ENCODE peak calls at places on chromosomes 7 and 10, in four cellular contexts. P is colonic mucosa, I is IMR-90, M is SK-N-SH. F is an unnamed sample.

GRCh38 chr10:22335204-22335956 is 9.9 kb upstream of the SPAG6 start:
- DNase-seq in P (peak; percentile 53), I (peak; percentile 52), M (peak; percentile 33), F (peak; percentile 78)

GRCh38 chr10:119211176-119211575 is 3.8 kb downstream of the GRK5 start:
- DNase-seq in P (no peak), I (peak; percentile 90), M (no peak), F (no peak)

GRCh38 chr10:78298835-78299234 is 265.2 kb downstream of the RPS24 start:
- DNase-seq in P (no peak), I (no peak), M (no peak), F (no peak)

GRCh38 chr7:44914992-44915607 is 29.8 kb upstream of the PURB start:
- DNase-seq in P (no peak), I (no peak), M (no peak), F (no peak)

GRCh38 chr10:77925410-77925794 is 1.2 kb downstream of the DLG5 start:
- DNase-seq in P (peak; percentile 65), I (peak; percentile 45), M (peak; percentile 69), F (no peak)

GRCh38 chr7:38518516-38518915 is 112.7 kb downstream of the AMPH start:
- DNase-seq in P (no peak), I (peak; percentile 41), M (no peak), F (no peak)

GRCh38 chr7:2233876-2234275 is 1.1 kb upstream of the MAD1L1 start:
- DNase-seq in P (no peak), I (peak; percentile 39), M (no peak), F (no peak)

GRCh38 chr7:95104739-95105138 is 197.3 kb downstream of the PPP1R9A start:
- DNase-seq in P (no peak), I (no peak), M (no peak), F (no peak)

GRCh38 chr10:93600861-93601773 is at the start of gene RBP4:
- DNase-seq in P (peak; percentile 41), I (peak; percentile 32), M (peak; percentile 73), F (peak; percentile 55)

GRCh38 chr7:36303202-36304098 is 86.2 kb upstream of the ANLN start:
- DNase-seq in P (peak; percentile 52), I (peak; percentile 95), M (peak; percentile 97), F (peak; percentile 57)

GRCh38 chr10:32548208-32548607 is 102.3 kb downstream of the CCDC7 start:
- DNase-seq in P (no peak), I (no peak), M (no peak), F (no peak)

GRCh38 chr10:93219347-93219746 is 145.7 kb downstream of the CYP26A1 start:
- DNase-seq in P (no peak), I (peak; percentile 28), M (no peak), F (no peak)

DNA sequence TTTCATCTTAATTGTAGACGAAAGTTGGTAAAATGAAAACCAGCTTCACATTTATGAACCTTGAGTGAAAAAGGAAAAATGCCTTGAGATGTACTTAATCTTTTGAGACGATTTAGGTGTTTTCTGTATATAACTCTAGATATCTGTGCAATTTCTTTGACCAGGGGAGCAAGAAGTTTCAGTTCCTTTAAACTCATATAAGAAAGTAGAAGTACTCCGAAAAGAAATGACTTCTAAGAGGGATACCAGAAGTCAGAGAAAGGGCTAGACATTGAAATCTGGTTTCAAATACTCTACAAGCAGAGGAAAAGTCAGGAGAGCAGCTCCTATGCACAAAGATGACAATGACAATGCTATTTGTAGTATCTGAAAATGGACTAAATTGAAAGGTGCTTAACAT is 303.7 kb downstream of the BAMBI start:
- DNase-seq in P (no peak), I (no peak), M (no peak), F (no peak)
- H3K9me3 ChIP-seq in P (no peaks in the 10 kb centered on the region), I (no peaks in the 10 kb centered on the region), M (no peaks in the 10 kb centered on the region), F (no peaks in the 10 kb centered on the region)

GRCh38 chr7:13987395-13987794 is 2.1 kb downstream of the ETV1 start:
- DNase-seq in P (no peak), I (peak; percentile 29), M (no peak), F (no peak)

GRCh38 chr7:13988765-13989137 is 715 bp downstream of the ETV1 start:
- DNase-seq in P (peak; percentile 19), I (peak; percentile 26), M (peak; percentile 24), F (peak; percentile 64)

GRCh38 chr7:13986208-13986607 is 3.3 kb downstream of the ETV1 start:
- DNase-seq in P (no peak), I (no peak), M (no peak), F (peak; percentile 12)

GRCh38 chr7:13989138-13989943 is at the start of gene ETV1:
- DNase-seq in P (peak; percentile 74), I (peak; percentile 60), M (peak; percentile 76), F (peak; percentile 96)

DNA sequence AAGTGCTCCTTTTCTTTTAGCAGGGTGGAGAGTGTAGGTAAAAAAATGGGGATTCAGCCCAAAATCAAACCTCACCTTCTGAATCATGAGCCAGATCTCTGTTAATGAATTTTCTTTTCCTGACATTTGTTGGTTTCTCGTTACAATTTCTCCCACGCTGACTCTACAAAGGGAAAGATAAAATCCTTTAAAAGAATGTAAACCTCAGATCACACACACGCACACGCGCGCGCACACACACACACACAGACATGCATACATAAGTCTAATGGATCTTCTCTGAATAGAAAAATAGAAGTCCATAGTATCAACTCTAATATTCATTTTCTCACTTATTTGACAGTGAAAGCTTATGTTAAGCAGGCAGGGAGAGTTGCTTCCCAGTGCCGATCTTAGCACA is 1.5 kb downstream of the ETV1 start:
- DNase-seq in P (no peak), I (peak; percentile 77), M (no peak), F (peak; percentile 38)
- H3K9ac ChIP-seq in P (no peak overlapping the region), I (peak overlapping the region; percentile 36), M (peak overlapping the region; percentile 82), F (peak overlapping the region; percentile 60)

DNA sequence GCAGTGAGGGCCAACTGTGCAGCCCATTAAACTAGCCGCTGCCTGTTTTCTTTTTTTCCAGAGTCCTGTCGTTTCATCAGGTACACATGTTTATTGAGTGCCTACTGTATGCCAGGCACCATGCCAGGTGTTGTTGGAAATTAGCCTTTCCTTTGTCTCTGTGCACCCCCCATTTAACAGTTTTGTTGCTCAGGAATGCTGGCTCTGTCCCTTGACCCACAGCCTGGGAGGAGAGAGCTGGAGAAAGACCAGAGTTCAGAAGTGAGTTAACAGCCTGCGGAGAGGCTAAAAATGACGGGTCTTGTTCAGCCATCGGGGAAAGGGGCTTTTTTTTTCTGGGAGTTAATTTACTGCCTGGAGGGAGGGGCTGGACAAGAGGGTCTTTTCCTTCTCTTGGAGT is 1.3 kb downstream of the LRMDA start:
- DNase-seq in P (no peak), I (no peak), M (no peak), F (peak; percentile 41)
- H3K4me3 ChIP-seq in P (no peak overlapping the region), I (no peak overlapping the region), M (no peak overlapping the region), F (no peak overlapping the region)

GRCh38 chr10:128324058-128324457 is 197.8 kb upstream of the MKI67 start:
- DNase-seq in P (no peak), I (no peak), M (no peak), F (peak; percentile 83)
- H3K9me3 ChIP-seq in P (no peaks in the 10 kb centered on the region), I (peaks cover 47% of the 10 kb centered on the region), M (no peaks in the 10 kb centered on the region), F (no peaks in the 10 kb centered on the region)

GRCh38 chr7:55244346-55244745 is 120.8 kb upstream of the LANCL2 start:
- DNase-seq in P (peak; percentile 9), I (peak; percentile 67), M (no peak), F (no peak)

GRCh38 chr7:55245271-55245723 is 119.8 kb upstream of the LANCL2 start:
- DNase-seq in P (peak; percentile 15), I (peak; percentile 93), M (no peak), F (no peak)

GRCh38 chr7:55247466-55247865 is 117.7 kb upstream of the LANCL2 start:
- DNase-seq in P (no peak), I (peak; percentile 65), M (no peak), F (no peak)

GRCh38 chr7:55248526-55248925 is 116.6 kb upstream of the LANCL2 start:
- DNase-seq in P (no peak), I (no peak), M (no peak), F (no peak)

GRCh38 chr7:55246181-55246580 is 119.0 kb upstream of the LANCL2 start:
- DNase-seq in P (peak; percentile 2), I (peak; percentile 81), M (no peak), F (no peak)
- H3K9ac ChIP-seq in P (no peak overlapping the region), I (no peak overlapping the region), M (no peak overlapping the region), F (no peak overlapping the region)

GRCh38 chr10:88474884-88475844 is 108.0 kb downstream of the RNLS start:
- DNase-seq in P (no peak), I (no peak), M (no peak), F (no peak)
- H3K4me3 ChIP-seq in P (no peak overlapping the region), I (no peak overlapping the region), M (no peak overlapping the region), F (no peak overlapping the region)

GRCh38 chr10:42532996-42533395 is 105.4 kb downstream of the ZNF33B start:
- DNase-seq in P (no peak), I (no peak), M (no peak), F (no peak)
- H3K9me3 ChIP-seq in P (peaks cover 9% of the 10 kb centered on the region), I (peaks cover 7% of the 10 kb centered on the region), M (peaks cover 3% of the 10 kb centered on the region), F (peaks cover 50% of the 10 kb centered on the region)

DNA sequence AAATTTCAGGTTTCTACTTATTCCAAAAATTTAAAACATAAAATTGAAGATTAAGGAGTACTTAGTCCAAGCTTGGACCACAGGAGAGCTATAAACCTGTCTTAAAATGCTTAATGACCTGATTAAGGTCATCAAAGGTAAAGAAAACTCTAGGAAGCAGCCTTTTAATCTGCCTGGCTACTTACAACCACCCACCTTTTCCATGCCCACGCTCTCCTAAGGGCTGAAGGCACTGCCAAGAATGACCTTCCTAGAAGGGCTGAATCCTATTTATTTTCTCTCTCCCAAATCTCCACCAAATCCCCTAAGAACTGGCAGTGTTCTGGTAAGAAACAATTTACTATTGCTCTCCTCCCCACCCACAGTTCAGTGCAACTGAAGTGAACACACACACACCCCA is 6.8 kb downstream of the MPP7 start:
- DNase-seq in P (no peak), I (no peak), M (no peak), F (no peak)
- H3K9ac ChIP-seq in P (no peak overlapping the region), I (no peak overlapping the region), M (no peak overlapping the region), F (no peak overlapping the region)

F was measured in neural progenitor cell.